ENCODE peak calls at places on chromosomes 7 and 10, in eight cellular contexts. O is A549, U is GM12891, J is heart left ventricle, Q is adrenal gland, I is suprapubic skin, F is breast epithelium, K is transverse colon. N is an unnamed sample.
A peak's percentile ranks its signal among the peaks of the same experiment; 100 is the strongest.

GRCh38 chr7:27423290-27423689 is 180.7 kb downstream of the EVX1 start:
- DNase-seq in I (no peak), U (no peak), K (peak; percentile 82), J (no peak), O (no peak), F (no peak), Q (no peak), N (no peak)

GRCh38 chr10:1552415-1552814 is 184.9 kb downstream of the ADARB2 start:
- DNase-seq in J (no peak), F (no peak), Q (no peak), O (no peak), I (no peak), K (no peak), U (no peak), N (no peak)

GRCh38 chr7:64881461-64882287 is 21.4 kb upstream of the ZNF273 start:
- DNase-seq in K (no peak), Q (peak; percentile 15), F (no peak), U (no peak), J (no peak), I (no peak), O (no peak), N (no peak)

GRCh38 chr7:116788542-116789197 is 73.7 kb upstream of the CAPZA2 start:
- DNase-seq in U (no peak), I (no peak), F (no peak), O (no peak), K (no peak), J (no peak), Q (no peak), N (no peak)

GRCh38 chr7:2373646-2374045 is 19.0 kb downstream of the EIF3B start:
- DNase-seq in F (no peak), I (no peak), K (no peak), Q (no peak), U (no peak), J (no peak), O (no peak), N (peak; percentile 27)

GRCh38 chr7:603152-603941 is 83.7 kb upstream of the PDGFA start:
- DNase-seq in O (no peak), U (no peak), K (no peak), Q (no peak), J (peak; percentile 32), I (peak; percentile 55), F (no peak), N (no peak)

GRCh38 chr7:116977172-116977571 is 23.9 kb downstream of the ST7 start:
- DNase-seq in J (no peak), K (no peak), U (no peak), F (no peak), Q (no peak), O (no peak), I (no peak), N (no peak)

GRCh38 chr10:25818751-25819150 is 115.3 kb upstream of the MYO3A start:
- DNase-seq in I (no peak), Q (no peak), K (no peak), U (no peak), O (no peak), J (no peak), F (no peak), N (no peak)

GRCh38 chr10:33524966-33525365 is 190.5 kb upstream of the NRP1 start:
- DNase-seq in I (no peak), J (no peak), O (no peak), F (no peak), U (no peak), K (no peak), Q (no peak), N (no peak)

GRCh38 chr10:2731940-2732339 is 335.4 kb upstream of the PFKP start:
- DNase-seq in I (no peak), J (no peak), O (no peak), Q (no peak), K (no peak), U (no peak), F (no peak), N (no peak)

GRCh38 chr7:116356979-116357378 is 142.6 kb upstream of the CAV2 start:
- DNase-seq in F (no peak), O (no peak), K (no peak), Q (no peak), J (no peak), U (no peak), I (no peak), N (no peak)

GRCh38 chr10:74936577-74937445 is 110.4 kb downstream of the KAT6B start:
- DNase-seq in J (no peak), O (no peak), K (no peak), F (no peak), I (no peak), Q (no peak), U (no peak), N (no peak)

GRCh38 chr7:791481-791880 is 40.8 kb upstream of the SUN1 start:
- DNase-seq in I (no peak), K (no peak), J (no peak), O (no peak), U (no peak), F (no peak), Q (no peak), N (no peak)

GRCh38 chr10:104582966-104583365 is 58.1 kb upstream of the SORCS3 start:
- DNase-seq in U (no peak), Q (no peak), I (no peak), J (no peak), O (no peak), F (no peak), K (no peak), N (no peak)

GRCh38 chr10:60282771-60283353 is 106.8 kb downstream of the ANK3 start:
- DNase-seq in F (no peak), J (no peak), Q (no peak), I (no peak), O (peak; percentile 28), K (no peak), U (no peak), N (no peak)

GRCh38 chr10:13984647-13985155 is 346.0 kb downstream of the FRMD4A start:
- DNase-seq in I (no peak), K (no peak), J (no peak), F (no peak), U (no peak), O (peak; percentile 46), Q (no peak), N (no peak)

GRCh38 chr7:30850426-30850825 is 61.2 kb upstream of the AQP1 start:
- DNase-seq in F (no peak), J (no peak), K (no peak), I (no peak), O (no peak), U (no peak), Q (no peak), N (no peak)

GRCh38 chr10:49288341-49289065 is 10.5 kb upstream of the C10orf71 start:
- DNase-seq in U (no peak), Q (no peak), I (no peak), J (no peak), F (no peak), K (no peak), O (no peak), N (no peak)

GRCh38 chr7:3218561-3219225 is 82.4 kb upstream of the SDK1 start:
- DNase-seq in O (no peak), J (no peak), U (no peak), K (no peak), Q (no peak), I (no peak), F (no peak), N (no peak)

DNA sequence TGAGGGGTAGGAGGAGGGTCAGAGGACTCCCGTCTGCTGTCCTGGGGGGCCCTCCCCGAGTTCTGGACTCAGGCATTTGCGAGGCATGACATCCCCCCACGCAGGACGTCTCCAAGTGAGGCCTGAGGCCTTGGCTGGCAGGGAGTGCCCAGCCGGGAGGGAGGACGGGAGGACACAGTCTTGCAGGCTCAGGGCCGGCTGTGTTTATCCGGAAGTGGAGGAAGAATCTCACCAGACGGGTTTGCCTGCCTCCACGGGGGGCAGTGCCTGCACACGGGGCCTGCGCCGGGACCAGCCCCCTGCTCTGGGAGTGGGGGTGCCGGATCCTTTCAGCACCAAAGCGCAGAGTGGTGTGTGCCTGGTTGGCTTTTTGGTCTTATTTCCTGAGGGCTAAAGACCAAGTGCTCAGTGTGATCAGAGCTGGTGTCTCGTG is 10.9 kb downstream of the PWWP2B start:
- DNase-seq in O (no peak), J (peak; percentile 69), I (no peak), Q (peak; percentile 81), F (peak; percentile 93), K (peak; percentile 91), U (peak; percentile 62), N (no peak)
- TF ChIP-seq POLR2A in O (no peak), J (no peak), I (no peak), Q (peak; percentile 57), F (peak; percentile 35), K (peak; percentile 76), U (no peak), N (no peak)

GRCh38 chr7:142030846-142031245 is 35.2 kb downstream of the MGAM start:
- DNase-seq in F (no peak), U (no peak), O (no peak), Q (no peak), K (no peak), J (no peak), I (no peak), N (no peak)
- TF ChIP-seq POLR2A in F (no peak), U (no peak), O (no peak), Q (no peak), K (no peak), J (no peak), I (no peak), N (no peak)

DNA sequence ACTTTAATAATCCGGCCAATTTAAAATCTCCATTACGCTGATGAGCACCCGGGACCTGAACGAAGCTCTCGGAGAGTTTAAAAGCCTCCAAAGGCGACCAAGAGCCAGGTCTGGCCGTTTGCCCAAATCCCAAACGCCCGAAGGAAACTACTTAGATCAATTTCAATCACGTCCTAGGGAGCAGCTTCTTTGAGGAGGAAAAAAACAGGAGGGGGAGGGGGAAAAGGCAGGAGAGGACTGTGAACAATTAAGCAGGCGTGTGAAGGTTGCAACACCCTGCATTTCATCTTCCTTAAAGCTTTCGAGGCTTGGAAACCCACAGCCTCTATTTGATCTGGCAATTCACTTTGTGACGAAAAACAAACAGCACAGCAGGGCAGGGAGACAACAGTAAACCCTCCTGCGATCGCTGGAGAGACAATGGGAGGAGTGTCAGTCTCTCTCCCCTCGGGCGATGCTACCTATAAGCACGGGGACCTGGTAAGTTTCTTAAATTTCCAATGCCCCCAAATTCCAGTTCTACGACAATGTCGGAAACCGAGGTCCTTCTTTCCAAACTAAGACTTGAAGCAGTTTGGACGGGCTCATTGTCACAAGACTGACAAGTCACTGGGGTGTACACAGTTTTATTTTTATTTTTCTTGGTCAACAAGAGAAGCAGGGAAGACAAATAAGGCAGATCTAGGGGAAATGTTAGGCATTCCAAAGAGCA is 1.1 kb downstream of the KLF6 start:
- DNase-seq in K (peak; percentile 74), J (peak; percentile 84), U (no peak), Q (peak; percentile 75), I (no peak), F (peak; percentile 80), O (no peak), N (peak; percentile 87)
- TF ChIP-seq POLR2A in K (peak; percentile 65), J (peak; percentile 38), U (peak; percentile 34), Q (peak; percentile 1), I (no peak), F (peak; percentile 54), O (no peak), N (peak; percentile 55)

DNA sequence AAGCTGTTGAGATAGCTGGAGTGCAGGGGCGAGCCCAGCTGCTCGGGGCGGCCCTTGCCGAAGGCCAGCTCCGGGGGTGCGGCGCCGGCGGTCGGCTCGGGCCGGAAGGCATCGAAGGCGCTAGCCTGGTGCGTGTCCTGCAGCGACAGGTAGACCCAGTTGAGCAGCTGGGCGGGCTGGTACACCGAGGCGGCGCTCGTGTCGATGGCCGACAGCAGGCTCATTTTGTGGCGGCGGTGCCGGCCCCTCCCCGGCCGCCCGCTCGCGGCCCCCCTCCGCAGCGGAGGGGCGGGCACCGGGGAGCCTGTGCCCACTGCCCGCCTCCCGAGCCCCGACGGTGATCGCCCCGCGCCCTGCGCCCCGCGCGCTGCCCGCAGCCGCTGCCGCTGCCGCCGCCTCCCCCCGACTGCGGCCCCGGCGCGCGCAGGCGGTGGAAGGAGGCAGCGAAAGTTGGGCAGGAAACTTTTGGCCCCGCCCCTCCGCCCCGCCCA is at the start of gene ZCCHC24:
- DNase-seq in Q (peak; percentile 61), O (peak; percentile 55), U (peak; percentile 96), F (no peak), J (peak; percentile 86), K (peak; percentile 58), I (peak; percentile 80), N (no peak)
- TF ChIP-seq POLR2A in Q (peak; percentile 83), O (peak; percentile 76), U (no peak), F (no peak), J (no peak), K (no peak), I (peak; percentile 69), N (peak; percentile 98)